ENCODE peak calls at places on chromosomes 2 and 18, in four cellular contexts. One of them, this sample, is unnamed.

GRCh38 chr18:59660398-59660797 is 36.8 kb downstream of the CCBE1 start:
- DNase-seq in ascending aorta: no peak
- DNase-seq in CD8-positive, alpha-beta T cell: no peak
- DNase-seq in activated B cell treated with CpG ODN at 0.5 μM for 24 hours: no peak
- DNase-seq in this sample: no peak

GRCh38 chr18:48545690-48546365 is 7.0 kb downstream of the CTIF start:
- DNase-seq in ascending aorta: peak; percentile 84
- DNase-seq in CD8-positive, alpha-beta T cell: no peak
- DNase-seq in activated B cell treated with CpG ODN at 0.5 μM for 24 hours: no peak
- DNase-seq in this sample: no peak

GRCh38 chr18:50734342-50734741 is 85.5 kb downstream of the MRO start:
- DNase-seq in ascending aorta: no peak
- DNase-seq in CD8-positive, alpha-beta T cell: no peak
- DNase-seq in activated B cell treated with CpG ODN at 0.5 μM for 24 hours: no peak
- DNase-seq in this sample: no peak

GRCh38 chr2:75505012-75505411 is 55.7 kb downstream of the EVA1A start:
- DNase-seq in ascending aorta: no peak
- DNase-seq in CD8-positive, alpha-beta T cell: no peak
- DNase-seq in activated B cell treated with CpG ODN at 0.5 μM for 24 hours: no peak
- DNase-seq in this sample: no peak

GRCh38 chr2:121104721-121105141 is 180.3 kb downstream of the TFCP2L1 start:
- DNase-seq in ascending aorta: no peak
- DNase-seq in CD8-positive, alpha-beta T cell: no peak
- DNase-seq in activated B cell treated with CpG ODN at 0.5 μM for 24 hours: no peak
- DNase-seq in this sample: no peak

GRCh38 chr2:158403237-158403636 is 53.3 kb downstream of the CCDC148 start:
- DNase-seq in ascending aorta: no peak
- DNase-seq in CD8-positive, alpha-beta T cell: no peak
- DNase-seq in activated B cell treated with CpG ODN at 0.5 μM for 24 hours: no peak
- DNase-seq in this sample: peak; percentile 20

GRCh38 chr2:47002480-47003381 is 87.1 kb upstream of the MCFD2 start:
- DNase-seq in ascending aorta: no peak
- DNase-seq in CD8-positive, alpha-beta T cell: no peak
- DNase-seq in activated B cell treated with CpG ODN at 0.5 μM for 24 hours: no peak
- DNase-seq in this sample: no peak

GRCh38 chr2:221973502-221973901 is 325.3 kb downstream of the PAX3 start:
- DNase-seq in ascending aorta: no peak
- DNase-seq in CD8-positive, alpha-beta T cell: no peak
- DNase-seq in activated B cell treated with CpG ODN at 0.5 μM for 24 hours: no peak
- DNase-seq in this sample: no peak

GRCh38 chr2:98505991-98506664 is 61.5 kb downstream of the INPP4A start:
- DNase-seq in ascending aorta: no peak
- DNase-seq in CD8-positive, alpha-beta T cell: no peak
- DNase-seq in activated B cell treated with CpG ODN at 0.5 μM for 24 hours: no peak
- DNase-seq in this sample: no peak

GRCh38 chr2:229686122-229686919 is 28.0 kb downstream of the DNER start:
- DNase-seq in ascending aorta: no peak
- DNase-seq in CD8-positive, alpha-beta T cell: no peak
- DNase-seq in activated B cell treated with CpG ODN at 0.5 μM for 24 hours: no peak
- DNase-seq in this sample: no peak

GRCh38 chr2:32061973-32062861 is 1.1 kb upstream of the SPAST start:
- DNase-seq in ascending aorta: peak; percentile 73
- DNase-seq in CD8-positive, alpha-beta T cell: no peak
- DNase-seq in activated B cell treated with CpG ODN at 0.5 μM for 24 hours: no peak
- DNase-seq in this sample: no peak

GRCh38 chr18:13239557-13239956 is 21.0 kb downstream of the LDLRAD4 start:
- DNase-seq in ascending aorta: peak; percentile 56
- DNase-seq in CD8-positive, alpha-beta T cell: peak; percentile 31
- DNase-seq in activated B cell treated with CpG ODN at 0.5 μM for 24 hours: no peak
- DNase-seq in this sample: no peak

GRCh38 chr2:25473131-25473530 is 131.4 kb upstream of the DNMT3A start:
- DNase-seq in ascending aorta: no peak
- DNase-seq in CD8-positive, alpha-beta T cell: no peak
- DNase-seq in activated B cell treated with CpG ODN at 0.5 μM for 24 hours: no peak
- DNase-seq in this sample: no peak

GRCh38 chr2:173198338-173198737 is 122.7 kb downstream of the MAP3K20 start:
- DNase-seq in ascending aorta: no peak
- DNase-seq in CD8-positive, alpha-beta T cell: no peak
- DNase-seq in activated B cell treated with CpG ODN at 0.5 μM for 24 hours: no peak
- DNase-seq in this sample: no peak

DNA sequence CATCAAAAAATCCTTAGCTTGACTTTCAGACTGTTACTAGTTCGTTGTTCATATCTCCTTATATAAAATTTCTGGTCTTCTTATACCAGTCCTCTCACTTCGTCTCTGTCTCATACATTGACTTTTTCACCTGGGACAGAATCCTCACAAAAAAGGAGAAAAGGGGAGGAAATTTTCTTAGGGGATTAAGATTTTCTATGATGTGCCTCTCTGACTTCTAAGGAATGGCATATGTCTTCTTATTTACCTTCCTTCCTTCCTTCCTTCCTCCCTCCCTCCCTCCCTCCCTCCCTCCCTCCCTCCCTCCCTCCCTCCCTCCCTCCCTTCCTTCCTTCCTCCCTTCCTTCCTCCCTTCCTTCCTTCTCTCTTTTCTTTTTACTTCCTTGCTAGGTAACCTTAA is 27.9 kb downstream of the KCNE4 start:
- DNase-seq in ascending aorta: no peak
- DNase-seq in CD8-positive, alpha-beta T cell: no peak
- DNase-seq in activated B cell treated with CpG ODN at 0.5 μM for 24 hours: no peak
- DNase-seq in this sample: no peak
- TF ChIP-seq CTCF in ascending aorta: no peak
- TF ChIP-seq CTCF in CD8-positive, alpha-beta T cell: no peak
- TF ChIP-seq CTCF in activated B cell treated with CpG ODN at 0.5 μM for 24 hours: no peak
- TF ChIP-seq CTCF in this sample: no peak

GRCh38 chr18:55275042-55275897 is 312.7 kb downstream of the TCF4 start:
- DNase-seq in ascending aorta: peak; percentile 78
- DNase-seq in CD8-positive, alpha-beta T cell: no peak
- DNase-seq in activated B cell treated with CpG ODN at 0.5 μM for 24 hours: no peak
- DNase-seq in this sample: no peak
- TF ChIP-seq CTCF in ascending aorta: no peak
- TF ChIP-seq CTCF in CD8-positive, alpha-beta T cell: no peak
- TF ChIP-seq CTCF in activated B cell treated with CpG ODN at 0.5 μM for 24 hours: no peak
- TF ChIP-seq CTCF in this sample: peak; percentile 38

GRCh38 chr2:111135910-111136297 is 15.2 kb downstream of the BCL2L11 start:
- DNase-seq in ascending aorta: no peak
- DNase-seq in CD8-positive, alpha-beta T cell: no peak
- DNase-seq in activated B cell treated with CpG ODN at 0.5 μM for 24 hours: no peak
- DNase-seq in this sample: no peak
- TF ChIP-seq CTCF in ascending aorta: no peak
- TF ChIP-seq CTCF in CD8-positive, alpha-beta T cell: no peak
- TF ChIP-seq CTCF in activated B cell treated with CpG ODN at 0.5 μM for 24 hours: no peak
- TF ChIP-seq CTCF in this sample: no peak

GRCh38 chr2:205948496-205948837 is 137.5 kb downstream of the INO80D start:
- DNase-seq in ascending aorta: no peak
- DNase-seq in CD8-positive, alpha-beta T cell: no peak
- DNase-seq in activated B cell treated with CpG ODN at 0.5 μM for 24 hours: no peak
- DNase-seq in this sample: no peak
- TF ChIP-seq CTCF in ascending aorta: no peak
- TF ChIP-seq CTCF in CD8-positive, alpha-beta T cell: no peak
- TF ChIP-seq CTCF in activated B cell treated with CpG ODN at 0.5 μM for 24 hours: no peak
- TF ChIP-seq CTCF in this sample: no peak

DNA sequence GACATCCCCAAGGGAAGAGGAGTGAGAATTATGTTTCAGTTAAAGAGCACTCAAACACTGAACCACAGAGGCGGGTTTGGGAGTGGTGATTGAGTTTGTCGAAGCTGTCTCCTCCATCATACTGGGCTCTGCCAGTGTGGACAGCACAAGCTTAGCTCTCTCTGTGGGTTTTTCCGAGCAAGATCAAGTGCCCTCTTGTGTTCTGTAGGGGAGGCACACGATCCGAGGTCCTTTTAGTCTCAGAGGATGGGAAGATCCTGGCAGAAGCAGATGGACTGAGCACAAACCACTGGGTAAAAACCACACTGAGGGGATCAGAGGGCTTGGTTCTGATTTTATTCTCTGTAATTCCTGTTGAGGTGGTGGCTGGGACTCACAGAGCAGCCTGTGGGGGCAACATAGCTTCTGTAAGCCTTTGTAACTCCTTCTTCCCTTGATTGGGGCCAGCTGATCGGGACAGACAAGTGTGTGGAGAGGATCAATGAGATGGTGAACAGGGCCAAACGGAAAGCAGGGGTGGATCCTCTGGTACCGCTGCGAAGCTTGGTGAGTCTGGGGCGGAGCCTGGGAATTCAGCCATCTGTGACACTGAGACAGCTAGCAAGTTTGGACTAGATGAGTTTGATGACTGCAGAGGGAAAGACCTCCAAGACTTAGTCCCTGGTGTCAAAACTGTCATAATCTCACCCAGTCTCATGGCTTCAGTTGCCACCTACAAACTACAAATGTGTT is 2.0 kb downstream of the NAGK start:
- DNase-seq in ascending aorta: no peak
- DNase-seq in CD8-positive, alpha-beta T cell: no peak
- DNase-seq in activated B cell treated with CpG ODN at 0.5 μM for 24 hours: no peak
- DNase-seq in this sample: peak; percentile 28
- TF ChIP-seq CTCF in ascending aorta: peak; percentile 11
- TF ChIP-seq CTCF in CD8-positive, alpha-beta T cell: no peak
- TF ChIP-seq CTCF in activated B cell treated with CpG ODN at 0.5 μM for 24 hours: no peak
- TF ChIP-seq CTCF in this sample: peak; percentile 35

GRCh38 chr2:21123473-21124393 is at the start of gene TDRD15:
- DNase-seq in ascending aorta: no peak
- DNase-seq in CD8-positive, alpha-beta T cell: no peak
- DNase-seq in activated B cell treated with CpG ODN at 0.5 μM for 24 hours: no peak
- DNase-seq in this sample: no peak

GRCh38 chr2:21117688-21118087 is 6.1 kb upstream of the TDRD15 start:
- DNase-seq in ascending aorta: no peak
- DNase-seq in CD8-positive, alpha-beta T cell: no peak
- DNase-seq in activated B cell treated with CpG ODN at 0.5 μM for 24 hours: no peak
- DNase-seq in this sample: no peak

DNA sequence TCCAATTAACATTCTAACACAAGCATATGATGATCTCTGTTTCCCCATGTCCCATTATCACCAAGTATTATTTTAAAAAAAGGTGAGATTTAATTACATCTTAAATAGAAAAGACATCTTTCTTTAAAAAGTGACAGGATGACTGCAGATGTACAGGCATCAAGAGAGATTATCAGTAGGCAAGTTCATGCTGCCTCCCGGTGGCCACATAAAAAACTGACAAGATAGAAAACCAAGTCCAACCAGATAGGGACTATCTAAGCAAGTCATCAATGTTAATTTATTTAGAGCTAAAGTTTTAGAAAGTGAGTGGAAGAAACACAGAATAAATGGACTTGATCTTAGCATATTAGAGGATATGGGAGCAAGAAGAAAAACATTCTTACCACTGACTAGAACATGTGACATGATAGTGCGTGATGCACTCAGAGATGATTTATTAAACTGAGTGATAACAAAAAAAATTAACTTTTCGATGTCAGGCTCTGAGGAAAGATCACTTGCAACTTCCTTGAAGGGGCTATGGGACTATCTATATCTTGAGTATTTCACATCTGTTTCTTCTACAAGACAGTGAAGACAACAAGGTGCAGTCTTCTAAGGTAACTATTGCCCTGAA is 5.4 kb upstream of the TDRD15 start:
- DNase-seq in ascending aorta: peak; percentile 63
- DNase-seq in CD8-positive, alpha-beta T cell: no peak
- DNase-seq in activated B cell treated with CpG ODN at 0.5 μM for 24 hours: no peak
- DNase-seq in this sample: no peak
- TF ChIP-seq CTCF in ascending aorta: peak; percentile 37
- TF ChIP-seq CTCF in CD8-positive, alpha-beta T cell: no peak
- TF ChIP-seq CTCF in activated B cell treated with CpG ODN at 0.5 μM for 24 hours: no peak
- TF ChIP-seq CTCF in this sample: peak; percentile 46

GRCh38 chr2:220191031-220191430 is 563.6 kb downstream of the SLC4A3 start:
- DNase-seq in ascending aorta: no peak
- DNase-seq in CD8-positive, alpha-beta T cell: no peak
- DNase-seq in activated B cell treated with CpG ODN at 0.5 μM for 24 hours: no peak
- DNase-seq in this sample: no peak

GRCh38 chr2:220181158-220181557 is 553.7 kb downstream of the SLC4A3 start:
- DNase-seq in ascending aorta: no peak
- DNase-seq in CD8-positive, alpha-beta T cell: no peak
- DNase-seq in activated B cell treated with CpG ODN at 0.5 μM for 24 hours: no peak
- DNase-seq in this sample: no peak

GRCh38 chr2:220188031-220188430 is 560.6 kb downstream of the SLC4A3 start:
- DNase-seq in ascending aorta: no peak
- DNase-seq in CD8-positive, alpha-beta T cell: no peak
- DNase-seq in activated B cell treated with CpG ODN at 0.5 μM for 24 hours: no peak
- DNase-seq in this sample: no peak

GRCh38 chr2:220182790-220183189 is 555.4 kb downstream of the SLC4A3 start:
- DNase-seq in ascending aorta: no peak
- DNase-seq in CD8-positive, alpha-beta T cell: no peak
- DNase-seq in activated B cell treated with CpG ODN at 0.5 μM for 24 hours: no peak
- DNase-seq in this sample: no peak

DNA sequence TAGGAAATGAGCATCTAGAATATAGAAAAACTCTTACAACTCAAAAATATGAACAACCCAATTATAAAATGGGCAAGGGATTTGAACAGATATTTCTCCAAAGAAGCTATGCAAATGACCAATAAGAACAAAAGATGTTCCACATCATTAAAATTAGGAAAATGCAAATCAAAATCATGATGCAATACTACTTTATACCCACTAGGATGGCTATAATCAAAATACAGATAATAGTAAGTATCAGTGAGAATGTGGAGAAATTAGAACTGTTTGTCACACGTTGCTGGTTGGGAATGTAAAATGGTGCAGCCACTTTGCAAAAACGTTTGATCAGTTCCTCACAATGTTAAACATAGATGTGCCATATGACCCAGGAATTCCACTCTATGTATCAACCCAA is 558.3 kb downstream of the SLC4A3 start:
- DNase-seq in ascending aorta: no peak
- DNase-seq in CD8-positive, alpha-beta T cell: no peak
- DNase-seq in activated B cell treated with CpG ODN at 0.5 μM for 24 hours: no peak
- DNase-seq in this sample: no peak
- TF ChIP-seq CTCF in ascending aorta: no peak
- TF ChIP-seq CTCF in CD8-positive, alpha-beta T cell: no peak
- TF ChIP-seq CTCF in activated B cell treated with CpG ODN at 0.5 μM for 24 hours: no peak
- TF ChIP-seq CTCF in this sample: no peak

GRCh38 chr2:27014771-27015433 is 17.9 kb upstream of the TMEM214 start:
- DNase-seq in ascending aorta: no peak
- DNase-seq in CD8-positive, alpha-beta T cell: no peak
- DNase-seq in activated B cell treated with CpG ODN at 0.5 μM for 24 hours: no peak
- DNase-seq in this sample: no peak

GRCh38 chr2:27013738-27014137 is 19.0 kb upstream of the TMEM214 start:
- DNase-seq in ascending aorta: no peak
- DNase-seq in CD8-positive, alpha-beta T cell: no peak
- DNase-seq in activated B cell treated with CpG ODN at 0.5 μM for 24 hours: no peak
- DNase-seq in this sample: no peak

GRCh38 chr2:27019459-27020336 is 13.1 kb upstream of the TMEM214 start:
- DNase-seq in ascending aorta: no peak
- DNase-seq in CD8-positive, alpha-beta T cell: no peak
- DNase-seq in activated B cell treated with CpG ODN at 0.5 μM for 24 hours: no peak
- DNase-seq in this sample: no peak

GRCh38 chr2:27018142-27018541 is 14.6 kb upstream of the TMEM214 start:
- DNase-seq in ascending aorta: no peak
- DNase-seq in CD8-positive, alpha-beta T cell: no peak
- DNase-seq in activated B cell treated with CpG ODN at 0.5 μM for 24 hours: no peak
- DNase-seq in this sample: no peak

DNA sequence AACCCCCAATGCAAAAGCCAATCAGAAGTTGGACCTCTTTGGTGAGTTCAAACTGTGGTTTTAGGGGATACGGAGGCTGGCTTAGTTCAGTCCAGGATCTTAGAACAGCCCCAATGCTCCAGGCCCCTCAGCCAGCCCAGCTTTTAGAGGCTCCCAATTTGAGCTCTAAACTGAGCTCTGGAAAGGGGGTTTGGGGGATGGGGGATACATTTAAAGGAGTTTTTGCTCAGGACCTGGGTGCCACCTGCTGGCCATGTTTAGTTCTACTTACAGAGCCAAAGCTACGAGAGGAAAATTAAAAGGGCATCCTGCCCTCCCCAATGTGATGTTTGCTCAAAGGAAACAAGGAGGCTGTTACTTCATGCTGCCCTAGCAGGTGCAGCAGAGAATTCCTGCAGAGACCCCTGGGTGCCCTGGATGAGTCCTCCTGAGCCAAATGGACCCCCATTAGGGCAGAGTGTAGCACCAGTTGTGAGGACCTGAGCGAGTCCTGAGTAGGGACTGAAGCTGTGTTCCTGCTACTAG is 15.9 kb upstream of the TMEM214 start:
- DNase-seq in ascending aorta: peak; percentile 65
- DNase-seq in CD8-positive, alpha-beta T cell: peak; percentile 55
- DNase-seq in activated B cell treated with CpG ODN at 0.5 μM for 24 hours: no peak
- DNase-seq in this sample: no peak
- TF ChIP-seq CTCF in ascending aorta: peak; percentile 36
- TF ChIP-seq CTCF in CD8-positive, alpha-beta T cell: peak; percentile 47
- TF ChIP-seq CTCF in activated B cell treated with CpG ODN at 0.5 μM for 24 hours: no peak
- TF ChIP-seq CTCF in this sample: peak; percentile 53

This sample was measured in GM06990.